ENCODE peak calls at places on chromosomes 4 and X, in five cellular contexts. One of them, this sample, is unnamed.

GRCh38 chrX:123923211-123923610 is 38.3 kb upstream of the STAG2 start:
- DNase-seq in neural progenitor cell: no peak
- DNase-seq in ACHN: no peak
- DNase-seq in astrocyte of the spinal cord: no peak
- DNase-seq in NCI-H1105 treated with DMSO at 0.1 percent for 48 hours: no peak
- DNase-seq in this sample: no peak

GRCh38 chr4:832108-832507 is 6.2 kb upstream of the CPLX1 start:
- DNase-seq in neural progenitor cell: no peak
- DNase-seq in ACHN: no peak
- DNase-seq in astrocyte of the spinal cord: no peak
- DNase-seq in NCI-H1105 treated with DMSO at 0.1 percent for 48 hours: no peak
- DNase-seq in this sample: no peak

GRCh38 chrX:120570201-120570600 is 9.4 kb upstream of the CUL4B start:
- DNase-seq in neural progenitor cell: no peak
- DNase-seq in ACHN: no peak
- DNase-seq in astrocyte of the spinal cord: no peak
- DNase-seq in NCI-H1105 treated with DMSO at 0.1 percent for 48 hours: no peak
- DNase-seq in this sample: no peak

GRCh38 chrX:42123369-42123768 is 200.0 kb upstream of the CASK start:
- DNase-seq in neural progenitor cell: no peak
- DNase-seq in ACHN: no peak
- DNase-seq in astrocyte of the spinal cord: no peak
- DNase-seq in NCI-H1105 treated with DMSO at 0.1 percent for 48 hours: no peak
- DNase-seq in this sample: no peak

GRCh38 chrX:40107291-40108083 is 9.7 kb upstream of the BCOR start:
- DNase-seq in neural progenitor cell: peak; percentile 73
- DNase-seq in ACHN: peak; percentile 52
- DNase-seq in astrocyte of the spinal cord: no peak
- DNase-seq in NCI-H1105 treated with DMSO at 0.1 percent for 48 hours: no peak
- DNase-seq in this sample: peak; percentile 82

GRCh38 chr4:40890764-40891163 is 141.0 kb downstream of the NSUN7 start:
- DNase-seq in neural progenitor cell: no peak
- DNase-seq in ACHN: no peak
- DNase-seq in astrocyte of the spinal cord: no peak
- DNase-seq in NCI-H1105 treated with DMSO at 0.1 percent for 48 hours: no peak
- DNase-seq in this sample: no peak

GRCh38 chr4:150315175-150315574 is 236.9 kb downstream of the DCLK2 start:
- DNase-seq in neural progenitor cell: no peak
- DNase-seq in ACHN: no peak
- DNase-seq in astrocyte of the spinal cord: no peak
- DNase-seq in NCI-H1105 treated with DMSO at 0.1 percent for 48 hours: no peak
- DNase-seq in this sample: peak; percentile 19

GRCh38 chrX:38970074-38970473 is 168.8 kb downstream of the MID1IP1 start:
- DNase-seq in neural progenitor cell: no peak
- DNase-seq in ACHN: no peak
- DNase-seq in astrocyte of the spinal cord: no peak
- DNase-seq in NCI-H1105 treated with DMSO at 0.1 percent for 48 hours: no peak
- DNase-seq in this sample: no peak

GRCh38 chrX:65723706-65724105 is 56.3 kb downstream of the MSN start:
- DNase-seq in neural progenitor cell: no peak
- DNase-seq in ACHN: no peak
- DNase-seq in astrocyte of the spinal cord: peak; percentile 16
- DNase-seq in NCI-H1105 treated with DMSO at 0.1 percent for 48 hours: no peak
- DNase-seq in this sample: no peak

GRCh38 chr4:115090483-115091075 is 22.8 kb downstream of the NDST4 start:
- DNase-seq in neural progenitor cell: peak; percentile 61
- DNase-seq in ACHN: peak; percentile 48
- DNase-seq in astrocyte of the spinal cord: peak; percentile 22
- DNase-seq in NCI-H1105 treated with DMSO at 0.1 percent for 48 hours: peak; percentile 68
- DNase-seq in this sample: no peak

GRCh38 chr4:37682701-37683401 is 3.3 kb downstream of the RELL1 start:
- DNase-seq in neural progenitor cell: no peak
- DNase-seq in ACHN: no peak
- DNase-seq in astrocyte of the spinal cord: no peak
- DNase-seq in NCI-H1105 treated with DMSO at 0.1 percent for 48 hours: no peak
- DNase-seq in this sample: no peak

GRCh38 chr4:94574050-94574449 is 122.3 kb downstream of the PDLIM5 start:
- DNase-seq in neural progenitor cell: no peak
- DNase-seq in ACHN: no peak
- DNase-seq in astrocyte of the spinal cord: no peak
- DNase-seq in NCI-H1105 treated with DMSO at 0.1 percent for 48 hours: no peak
- DNase-seq in this sample: no peak

GRCh38 chrX:145002776-145003175 is 244.5 kb upstream of the SPANXN1 start:
- DNase-seq in neural progenitor cell: no peak
- DNase-seq in ACHN: no peak
- DNase-seq in astrocyte of the spinal cord: peak; percentile 46
- DNase-seq in NCI-H1105 treated with DMSO at 0.1 percent for 48 hours: no peak
- DNase-seq in this sample: no peak

GRCh38 chr4:146506272-146506671 is 15.5 kb downstream of the SLC10A7 start:
- DNase-seq in neural progenitor cell: no peak
- DNase-seq in ACHN: no peak
- DNase-seq in astrocyte of the spinal cord: no peak
- DNase-seq in NCI-H1105 treated with DMSO at 0.1 percent for 48 hours: no peak
- DNase-seq in this sample: no peak

GRCh38 chr4:112099701-112100289 is 45.5 kb upstream of the FAM241A start:
- DNase-seq in neural progenitor cell: peak; percentile 41
- DNase-seq in ACHN: peak; percentile 53
- DNase-seq in astrocyte of the spinal cord: peak; percentile 73
- DNase-seq in NCI-H1105 treated with DMSO at 0.1 percent for 48 hours: peak; percentile 46
- DNase-seq in this sample: no peak

GRCh38 chr4:123096038-123096437 is 173.6 kb upstream of the NUDT6 start:
- DNase-seq in neural progenitor cell: peak; percentile 70
- DNase-seq in ACHN: peak; percentile 10
- DNase-seq in astrocyte of the spinal cord: no peak
- DNase-seq in NCI-H1105 treated with DMSO at 0.1 percent for 48 hours: no peak
- DNase-seq in this sample: peak; percentile 43

GRCh38 chrX:68432648-68433047 is 647 bp downstream of the OPHN1 start:
- DNase-seq in neural progenitor cell: no peak
- DNase-seq in ACHN: peak; percentile 4
- DNase-seq in astrocyte of the spinal cord: peak; percentile 29
- DNase-seq in NCI-H1105 treated with DMSO at 0.1 percent for 48 hours: no peak
- DNase-seq in this sample: no peak

GRCh38 chrX:884091-884490 is 253.5 kb downstream of the SHOX start:
- DNase-seq in neural progenitor cell: no peak
- DNase-seq in ACHN: no peak
- DNase-seq in astrocyte of the spinal cord: no peak
- DNase-seq in NCI-H1105 treated with DMSO at 0.1 percent for 48 hours: no peak
- DNase-seq in this sample: no peak

GRCh38 chrX:74613350-74614192 is 853 bp downstream of the RLIM start:
- DNase-seq in neural progenitor cell: peak; percentile 29
- DNase-seq in ACHN: peak; percentile 31
- DNase-seq in astrocyte of the spinal cord: peak; percentile 32
- DNase-seq in NCI-H1105 treated with DMSO at 0.1 percent for 48 hours: peak; percentile 28
- DNase-seq in this sample: peak; percentile 47

GRCh38 chr4:164926301-164926700 is 49.3 kb downstream of the APELA start:
- DNase-seq in neural progenitor cell: no peak
- DNase-seq in ACHN: no peak
- DNase-seq in astrocyte of the spinal cord: no peak
- DNase-seq in NCI-H1105 treated with DMSO at 0.1 percent for 48 hours: no peak
- DNase-seq in this sample: no peak

GRCh38 chrX:9858080-9858479 is 71.9 kb downstream of the SHROOM2 start:
- DNase-seq in neural progenitor cell: no peak
- DNase-seq in ACHN: no peak
- DNase-seq in astrocyte of the spinal cord: no peak
- DNase-seq in NCI-H1105 treated with DMSO at 0.1 percent for 48 hours: no peak
- DNase-seq in this sample: no peak

GRCh38 chr4:6689506-6689960 is 4.1 kb upstream of the S100P start:
- DNase-seq in neural progenitor cell: no peak
- DNase-seq in ACHN: no peak
- DNase-seq in astrocyte of the spinal cord: no peak
- DNase-seq in NCI-H1105 treated with DMSO at 0.1 percent for 48 hours: no peak
- DNase-seq in this sample: no peak

GRCh38 chrX:29851971-29852605 is 363.3 kb upstream of the MAGEB2 start:
- DNase-seq in neural progenitor cell: no peak
- DNase-seq in ACHN: no peak
- DNase-seq in astrocyte of the spinal cord: no peak
- DNase-seq in NCI-H1105 treated with DMSO at 0.1 percent for 48 hours: no peak
- DNase-seq in this sample: no peak

GRCh38 chr4:105840426-105841174 is 54.7 kb upstream of the NPNT start:
- DNase-seq in neural progenitor cell: no peak
- DNase-seq in ACHN: no peak
- DNase-seq in astrocyte of the spinal cord: no peak
- DNase-seq in NCI-H1105 treated with DMSO at 0.1 percent for 48 hours: no peak
- DNase-seq in this sample: no peak

GRCh38 chrX:11908371-11908770 is 150.3 kb downstream of the MSL3 start:
- DNase-seq in neural progenitor cell: peak; percentile 36
- DNase-seq in ACHN: peak; percentile 33
- DNase-seq in astrocyte of the spinal cord: peak; percentile 12
- DNase-seq in NCI-H1105 treated with DMSO at 0.1 percent for 48 hours: no peak
- DNase-seq in this sample: peak; percentile 7

GRCh38 chr4:101271516-101271915 is 75.8 kb downstream of the PPP3CA start:
- DNase-seq in neural progenitor cell: no peak
- DNase-seq in ACHN: peak; percentile 37
- DNase-seq in astrocyte of the spinal cord: no peak
- DNase-seq in NCI-H1105 treated with DMSO at 0.1 percent for 48 hours: no peak
- DNase-seq in this sample: no peak

GRCh38 chrX:140765043-140765784 is 55.7 kb downstream of the LINC00632 start:
- DNase-seq in neural progenitor cell: peak; percentile 39
- DNase-seq in ACHN: no peak
- DNase-seq in astrocyte of the spinal cord: peak; percentile 38
- DNase-seq in NCI-H1105 treated with DMSO at 0.1 percent for 48 hours: no peak
- DNase-seq in this sample: peak; percentile 33

GRCh38 chr4:3207531-3208037 is 41.4 kb upstream of the MSANTD1 start:
- DNase-seq in neural progenitor cell: no peak
- DNase-seq in ACHN: no peak
- DNase-seq in astrocyte of the spinal cord: no peak
- DNase-seq in NCI-H1105 treated with DMSO at 0.1 percent for 48 hours: no peak
- DNase-seq in this sample: no peak

GRCh38 chrX:153885208-153885787 is 675 bp downstream of the L1CAM start:
- DNase-seq in neural progenitor cell: no peak
- DNase-seq in ACHN: no peak
- DNase-seq in astrocyte of the spinal cord: no peak
- DNase-seq in NCI-H1105 treated with DMSO at 0.1 percent for 48 hours: no peak
- DNase-seq in this sample: no peak

GRCh38 chr4:146334862-146335449 is 120.6 kb downstream of the REELD1 start:
- DNase-seq in neural progenitor cell: no peak
- DNase-seq in ACHN: no peak
- DNase-seq in astrocyte of the spinal cord: no peak
- DNase-seq in NCI-H1105 treated with DMSO at 0.1 percent for 48 hours: peak; percentile 5
- DNase-seq in this sample: no peak

GRCh38 chrX:274904-275475 is 6.2 kb upstream of the PLCXD1 start:
- DNase-seq in neural progenitor cell: peak; percentile 80
- DNase-seq in ACHN: no peak
- DNase-seq in astrocyte of the spinal cord: no peak
- DNase-seq in NCI-H1105 treated with DMSO at 0.1 percent for 48 hours: no peak
- DNase-seq in this sample: no peak